ENCODE peak calls at places on chromosomes 6 and 20, in six cellular contexts. R is IMR-90, N is H9, Q is neuronal stem cell, A is H1, Z is mesenchymal stem cell. F is an unnamed sample.
A peak's percentile ranks its signal among the peaks of the same experiment; 100 is the strongest.

GRCh38 chr20:57190536-57191265 is 75.7 kb downstream of the BMP7 start:
- DNase-seq in R (peak; percentile 27), N (no peak), Q (no peak), A (no peak), Z (peak; percentile 24), F (no peak)

GRCh38 chr6:36856277-36856676 is 17.0 kb upstream of the CPNE5 start:
- DNase-seq in R (no peak), N (peak; percentile 14), Q (no peak), A (no peak), Z (no peak), F (no peak)

GRCh38 chr6:105733556-105734162 is 330.8 kb upstream of the PREP start:
- DNase-seq in R (peak; percentile 60), N (no peak), Q (no peak), A (no peak), Z (peak; percentile 40), F (no peak)

GRCh38 chr6:20632696-20633095 is 98.4 kb downstream of the CDKAL1 start:
- DNase-seq in R (no peak), N (no peak), Q (no peak), A (no peak), Z (no peak), F (no peak)

GRCh38 chr6:148747493-148748160 is 797 bp downstream of the UST start:
- DNase-seq in R (peak; percentile 21), N (peak; percentile 80), Q (peak; percentile 64), A (peak; percentile 84), Z (peak; percentile 57), F (no peak)

GRCh38 chr6:102438181-102438580 is 1044.7 kb downstream of the GRIK2 start:
- DNase-seq in R (no peak), N (no peak), Q (no peak), A (no peak), Z (no peak), F (no peak)

GRCh38 chr20:7637184-7637583 is 303.1 kb downstream of the HAO1 start:
- DNase-seq in R (no peak), N (no peak), Q (no peak), A (no peak), Z (no peak), F (no peak)

GRCh38 chr6:91654844-91655192 is 1067.9 kb upstream of the MAP3K7 start:
- DNase-seq in R (no peak), N (no peak), Q (no peak), A (no peak), Z (no peak), F (no peak)

GRCh38 chr20:24443436-24443835 is 26.0 kb upstream of the SYNDIG1 start:
- DNase-seq in R (no peak), N (peak; percentile 88), Q (no peak), A (no peak), Z (no peak), F (no peak)

GRCh38 chr20:22696759-22697158 is 112.4 kb upstream of the FOXA2 start:
- DNase-seq in R (no peak), N (no peak), Q (no peak), A (no peak), Z (no peak), F (no peak)

GRCh38 chr6:104284872-104285271 is 574.8 kb downstream of the HACE1 start:
- DNase-seq in R (no peak), N (no peak), Q (no peak), A (no peak), Z (no peak), F (no peak)

GRCh38 chr20:20710847-20711315 is 1.6 kb downstream of the RALGAPA2 start:
- DNase-seq in R (no peak), N (no peak), Q (no peak), A (no peak), Z (no peak), F (peak; percentile 53)

GRCh38 chr6:2404211-2404929 is 159.0 kb upstream of the GMDS start:
- DNase-seq in R (no peak), N (no peak), Q (no peak), A (no peak), Z (no peak), F (no peak)

GRCh38 chr6:30814137-30815084 is 69.9 kb upstream of the DDR1 start:
- DNase-seq in R (peak; percentile 84), N (no peak), Q (no peak), A (no peak), Z (peak; percentile 78), F (peak; percentile 70)

GRCh38 chr20:40294175-40294574 is 394.9 kb downstream of the MAFB start:
- DNase-seq in R (no peak), N (no peak), Q (no peak), A (no peak), Z (no peak), F (no peak)

GRCh38 chr6:10425973-10426780 is 11.3 kb upstream of the TFAP2A start:
- DNase-seq in R (no peak), N (peak; percentile 55), Q (no peak), A (peak; percentile 74), Z (peak; percentile 52), F (peak; percentile 79)

GRCh38 chr6:28658475-28659249 is 133.0 kb downstream of the GPX5 start:
- DNase-seq in R (peak; percentile 12), N (peak; percentile 36), Q (no peak), A (peak; percentile 51), Z (peak; percentile 15), F (peak; percentile 35)

GRCh38 chr6:149368065-149368464 is 32.0 kb upstream of the SUMO4 start:
- DNase-seq in R (no peak), N (no peak), Q (no peak), A (no peak), Z (no peak), F (no peak)

GRCh38 chr6:137637161-137637560 is 143.0 kb upstream of the OLIG3 start:
- DNase-seq in R (peak; percentile 91), N (no peak), Q (no peak), A (no peak), Z (peak; percentile 95), F (peak; percentile 84)

GRCh38 chr20:5039255-5039657 is 37.9 kb upstream of the SLC23A2 start:
- DNase-seq in R (no peak), N (no peak), Q (no peak), A (no peak), Z (no peak), F (no peak)

GRCh38 chr20:25198663-25199363 is 3.3 kb downstream of the ENTPD6 start:
- DNase-seq in R (no peak), N (no peak), Q (no peak), A (no peak), Z (no peak), F (no peak)

GRCh38 chr6:122696853-122697252 is 82.7 kb upstream of the FABP7 start:
- DNase-seq in R (peak; percentile 71), N (no peak), Q (no peak), A (no peak), Z (peak; percentile 35), F (no peak)

GRCh38 chr6:122692175-122692598 is 82.0 kb downstream of the PKIB start:
- DNase-seq in R (peak; percentile 75), N (no peak), Q (no peak), A (no peak), Z (peak; percentile 78), F (peak; percentile 34)

GRCh38 chr6:122695188-122695587 is 84.3 kb upstream of the FABP7 start:
- DNase-seq in R (no peak), N (no peak), Q (no peak), A (no peak), Z (no peak), F (no peak)

GRCh38 chr6:122696079-122696478 is 83.4 kb upstream of the FABP7 start:
- DNase-seq in R (peak; percentile 94), N (no peak), Q (no peak), A (no peak), Z (peak; percentile 84), F (no peak)

DNA sequence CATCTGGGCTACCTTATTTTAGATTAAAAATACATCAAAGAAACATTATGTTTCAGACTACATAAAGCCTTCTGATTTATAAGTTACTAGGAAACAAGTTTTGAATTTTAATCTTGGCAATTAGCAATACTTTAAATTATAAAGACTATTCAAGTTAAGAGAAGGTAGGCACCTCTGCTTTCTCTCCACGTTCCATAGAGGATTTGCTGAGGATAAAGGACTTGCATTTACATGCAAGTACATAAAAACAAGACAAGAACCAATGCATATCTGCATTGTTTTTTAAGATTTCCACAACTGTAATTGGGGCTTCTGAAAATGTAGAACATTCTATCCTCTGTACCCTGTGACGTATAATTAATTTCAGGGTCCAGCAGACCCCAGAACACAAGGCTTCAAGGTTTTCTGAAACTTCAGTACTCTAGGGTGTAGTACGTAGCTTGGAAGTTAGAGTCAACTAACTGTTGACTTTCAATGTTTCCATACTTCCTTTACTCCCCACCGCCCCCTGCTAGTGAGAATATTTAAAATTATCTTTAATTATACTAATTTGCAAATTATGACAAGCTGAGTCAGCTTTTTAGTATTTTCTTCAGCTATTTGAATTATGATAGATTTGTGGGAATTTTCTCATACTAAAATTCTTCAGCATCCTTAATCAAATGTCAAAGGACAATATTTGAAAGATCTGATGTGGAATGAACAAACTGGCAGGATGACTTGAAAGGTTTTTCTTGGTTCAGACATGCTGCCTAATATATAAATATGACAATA is 82.8 kb downstream of the PKIB start:
- DNase-seq in R (no peak), N (no peak), Q (no peak), A (no peak), Z (no peak), F (no peak)
- H4K91ac ChIP-seq in R (no peak overlapping the region), N (no peak overlapping the region), Q (no peak overlapping the region), A (no peak overlapping the region), Z (no peak overlapping the region), F (no peak overlapping the region)

DNA sequence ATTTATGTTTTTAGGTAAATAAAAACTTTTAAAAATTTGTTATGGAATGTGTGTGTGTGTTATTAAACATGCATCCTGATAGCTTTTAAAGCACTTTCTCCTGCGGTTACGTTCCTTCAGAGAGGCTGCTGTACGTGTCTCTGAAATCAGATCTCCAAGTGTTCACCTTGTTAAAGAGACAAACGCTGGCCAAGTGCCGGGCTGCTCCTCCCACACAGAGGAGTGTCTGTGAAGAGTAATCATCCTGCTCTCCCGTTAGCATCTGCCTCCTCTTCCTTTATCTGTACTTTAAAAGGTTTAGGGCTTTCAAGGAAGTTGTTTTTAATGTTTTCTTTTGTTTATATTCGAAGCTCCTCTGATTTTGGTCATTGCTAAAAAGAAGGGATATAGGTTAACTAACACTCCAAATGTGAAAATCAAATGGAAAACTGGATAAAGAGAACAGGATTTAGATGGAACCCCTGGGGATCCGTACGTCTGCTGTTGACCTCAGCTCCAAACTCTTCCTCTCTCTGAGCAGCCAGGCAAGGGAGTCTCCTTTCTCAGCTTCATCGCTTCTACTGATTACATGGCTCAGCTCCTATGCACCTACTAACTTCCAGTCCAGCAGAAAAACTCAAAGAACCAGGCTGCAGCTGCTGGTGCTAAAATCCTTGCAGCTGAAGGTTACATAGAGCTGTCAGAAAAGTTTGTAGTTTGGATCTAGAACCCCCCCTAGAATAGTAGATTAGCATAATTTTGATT is 20.0 kb downstream of the IRF4 start:
- DNase-seq in R (no peak), N (no peak), Q (no peak), A (no peak), Z (no peak), F (no peak)
- H3K9me3 ChIP-seq in R (peaks cover 7% of the 10 kb centered on the region), N (no peaks in the 10 kb centered on the region), Q (no peaks in the 10 kb centered on the region), A (peaks cover 4% of the 10 kb centered on the region), Z (peaks cover 9% of the 10 kb centered on the region), F (no peaks in the 10 kb centered on the region)

DNA sequence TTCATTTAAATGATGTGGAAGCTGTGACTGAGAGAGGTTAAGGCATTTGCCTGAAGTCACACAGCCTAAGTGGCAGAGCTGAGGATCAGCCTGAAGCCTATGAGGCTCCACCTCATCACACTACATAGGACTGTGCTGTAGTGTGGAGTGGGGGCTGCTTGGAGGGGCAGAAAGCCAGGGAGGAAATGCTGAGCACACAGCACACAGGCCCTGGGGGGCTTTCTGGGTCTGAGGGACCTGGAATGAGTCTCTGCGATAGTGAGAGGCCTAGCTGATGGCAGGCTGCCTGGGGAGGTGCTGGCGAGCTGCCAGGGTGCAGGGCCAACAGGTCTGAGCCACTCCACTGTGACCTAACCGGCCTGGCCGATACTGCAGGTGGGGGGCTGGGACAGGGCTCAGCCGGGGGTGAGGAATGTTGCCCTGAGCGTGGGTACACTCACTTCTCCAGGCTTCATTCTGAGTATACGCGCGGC is 2.2 kb upstream of the ARHGAP40 start:
- DNase-seq in R (no peak), N (no peak), Q (no peak), A (no peak), Z (no peak), F (peak; percentile 42)
- H3K23ac ChIP-seq in R (no peak overlapping the region), N (no peak overlapping the region), Q (no peak overlapping the region), A (no peak overlapping the region), Z (no peak overlapping the region), F (no peak overlapping the region)

GRCh38 chr6:166739655-166740318 is 112.7 kb upstream of the RPS6KA2 start:
- DNase-seq in R (no peak), N (no peak), Q (no peak), A (peak; percentile 37), Z (no peak), F (no peak)
- H4K91ac ChIP-seq in R (no peak overlapping the region), N (no peak overlapping the region), Q (no peak overlapping the region), A (no peak overlapping the region), Z (peak overlapping the region; percentile 83), F (peak overlapping the region; percentile 45)